ENCODE peak calls at places on chromosomes 4 and X, in six cellular contexts. N is transverse colon, H is tibial nerve, P is MM.1S, M is psoas muscle, Q is epithelial cell of prostate. E is an unnamed sample.

GRCh38 chrX:116961872-116962582 is 499.3 kb upstream of the CT83 start:
- DNase-seq in H (no peak), N (no peak), M (no peak), P (no peak), Q (no peak), E (no peak)

GRCh38 chr4:26822546-26822945 is 38.1 kb upstream of the STIM2 start:
- DNase-seq in H (no peak), P (no peak), Q (no peak), M (no peak), N (no peak), E (no peak)

GRCh38 chrX:57227691-57228090 is 58.8 kb upstream of the FAAH2 start:
- DNase-seq in Q (peak; percentile 20), M (no peak), H (no peak), N (no peak), P (no peak), E (no peak)

GRCh38 chrX:45850197-45850774 is 649.6 kb upstream of the DIPK2B start:
- DNase-seq in N (no peak), P (peak; percentile 38), Q (no peak), M (no peak), H (no peak), E (no peak)

GRCh38 chr4:172147702-172148101 is 334.5 kb downstream of the GALNTL6 start:
- DNase-seq in H (no peak), P (no peak), M (no peak), Q (no peak), N (no peak), E (no peak)

GRCh38 chr4:154399259-154399974 is 92.2 kb downstream of the DCHS2 start:
- DNase-seq in P (no peak), H (no peak), N (no peak), Q (no peak), M (no peak), E (no peak)

GRCh38 chr4:187380181-187380581 is 615.4 kb upstream of the ZFP42 start:
- DNase-seq in M (no peak), H (no peak), P (peak; percentile 7), Q (no peak), N (peak; percentile 38), E (no peak)

GRCh38 chrX:66004928-66005831 is 34.7 kb downstream of the VSIG4 start:
- DNase-seq in M (no peak), N (no peak), P (peak; percentile 26), Q (no peak), H (no peak), E (no peak)

GRCh38 chrX:132908891-132909290 is 49.5 kb downstream of the HS6ST2 start:
- DNase-seq in H (no peak), M (no peak), N (no peak), P (no peak), Q (no peak), E (no peak)

GRCh38 chr4:110292994-110293744 is 94.8 kb upstream of the ELOVL6 start:
- DNase-seq in H (no peak), P (no peak), M (no peak), N (no peak), Q (no peak), E (no peak)

GRCh38 chr4:74682567-74683359 is 111.6 kb downstream of the BTC start:
- DNase-seq in H (no peak), Q (peak; percentile 75), P (no peak), N (no peak), M (no peak), E (no peak)

GRCh38 chrX:48466696-48467095 is 3.4 kb downstream of the SLC38A5 start:
- DNase-seq in N (no peak), P (no peak), Q (no peak), H (no peak), M (no peak), E (no peak)

GRCh38 chrX:113522814-113523213 is 682.2 kb upstream of the AMOT start:
- DNase-seq in P (no peak), H (no peak), M (no peak), Q (no peak), N (no peak), E (no peak)

GRCh38 chr4:99856166-99856565 is 38.1 kb downstream of the LAMTOR3 start:
- DNase-seq in H (no peak), Q (no peak), P (no peak), N (no peak), M (no peak), E (no peak)

GRCh38 chrX:103510031-103510430 is 9.3 kb downstream of the RAB40A start:
- DNase-seq in H (no peak), M (no peak), P (no peak), N (no peak), Q (no peak), E (no peak)

GRCh38 chrX:53003111-53003510 is 44.8 kb upstream of the FAM156A start:
- DNase-seq in N (no peak), Q (no peak), P (no peak), M (no peak), H (no peak), E (no peak)

GRCh38 chrX:152901816-152902501 is 4.1 kb downstream of the ZNF185 start:
- DNase-seq in P (no peak), Q (no peak), M (no peak), H (no peak), N (no peak), E (no peak)

GRCh38 chrX:154724999-154725756 is 25.7 kb downstream of the GAB3 start:
- DNase-seq in P (peak; percentile 15), N (no peak), Q (no peak), H (no peak), M (no peak), E (no peak)

GRCh38 chrX:47215291-47215900 is 3.1 kb upstream of the CDK16 start:
- DNase-seq in Q (no peak), H (no peak), N (no peak), M (no peak), P (no peak), E (no peak)

GRCh38 chr4:110134269-110134889 is 64.0 kb downstream of the ELOVL6 start:
- DNase-seq in Q (no peak), H (no peak), P (no peak), M (no peak), N (no peak), E (no peak)

GRCh38 chrX:22748093-22748999 is 251.4 kb upstream of the DDX53 start:
- DNase-seq in Q (no peak), P (peak; percentile 37), M (no peak), H (peak; percentile 6), N (peak; percentile 35), E (no peak)

GRCh38 chrX:9690046-9690445 is 75.6 kb downstream of the GPR143 start:
- DNase-seq in H (no peak), M (no peak), P (no peak), Q (no peak), N (no peak), E (no peak)

GRCh38 chr4:3226467-3226866 is 22.5 kb upstream of the MSANTD1 start:
- DNase-seq in H (no peak), P (peak; percentile 48), Q (no peak), N (peak; percentile 28), M (peak; percentile 18), E (no peak)

GRCh38 chr4:78542373-78542772 is 9.2 kb upstream of the ANXA3 start:
- DNase-seq in H (no peak), N (no peak), P (no peak), M (no peak), Q (peak; percentile 50), E (no peak)

GRCh38 chr4:165131247-165131832 is 18.7 kb upstream of the TMEM192 start:
- DNase-seq in H (peak; percentile 84), M (no peak), N (peak; percentile 67), Q (no peak), P (peak; percentile 77), E (peak; percentile 50)

GRCh38 chr4:70829015-70829414 is 10.7 kb downstream of the GRSF1 start:
- DNase-seq in M (no peak), Q (no peak), N (no peak), H (no peak), P (no peak), E (no peak)

GRCh38 chr4:151661873-151662272 is 98.9 kb downstream of the GATB start:
- DNase-seq in P (no peak), M (no peak), H (no peak), Q (no peak), N (no peak), E (no peak)

GRCh38 chr4:95835672-95836071 is 4.2 kb upstream of the PDHA2 start:
- DNase-seq in M (no peak), P (no peak), H (no peak), N (no peak), Q (no peak), E (no peak)

GRCh38 chr4:2044542-2045517 is 14.3 kb upstream of the NAT8L start:
- DNase-seq in M (no peak), P (no peak), Q (no peak), H (no peak), N (no peak), E (no peak)

GRCh38 chrX:41027388-41027787 is 57.9 kb upstream of the USP9X start:
- DNase-seq in Q (no peak), P (no peak), N (no peak), M (no peak), H (no peak), E (no peak)
- H3K27ac ChIP-seq in Q (peak overlapping the region; percentile 68), P (no peak overlapping the region), N (peak overlapping the region; percentile 51), M (no peak overlapping the region), H (no peak overlapping the region), E (no peak overlapping the region)

DNA sequence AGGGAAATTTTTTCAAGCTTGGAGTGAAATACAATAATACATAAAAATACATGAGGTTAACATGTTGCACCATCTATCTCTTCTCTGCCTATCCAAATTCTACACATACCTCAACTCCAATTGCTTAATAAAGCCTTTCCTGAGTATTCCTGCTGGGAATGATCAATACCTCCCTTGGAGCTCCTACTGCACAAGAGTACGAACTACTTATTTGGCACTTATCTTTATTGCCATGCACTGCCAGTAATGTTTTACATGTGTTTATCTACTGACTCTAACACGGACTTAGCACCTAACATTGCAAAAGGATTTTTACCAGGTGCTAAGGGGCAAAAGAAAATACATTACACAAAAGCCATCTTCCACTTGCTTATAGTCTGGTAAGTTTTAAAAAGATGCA is 80.2 kb downstream of the ADGRA3 start:
- DNase-seq in P (no peak), N (no peak), H (no peak), M (no peak), Q (no peak), E (no peak)
- H3K27ac ChIP-seq in P (no peak overlapping the region), N (no peak overlapping the region), H (no peak overlapping the region), M (no peak overlapping the region), Q (no peak overlapping the region), E (no peak overlapping the region)

GRCh38 chrX:71195959-71196727 is 26.9 kb upstream of the GJB1 start:
- DNase-seq in Q (no peak), N (no peak), P (no peak), M (no peak), H (no peak), E (no peak)
- H3K27ac ChIP-seq in Q (no peak overlapping the region), N (no peak overlapping the region), P (no peak overlapping the region), M (no peak overlapping the region), H (no peak overlapping the region), E (no peak overlapping the region)

DNA sequence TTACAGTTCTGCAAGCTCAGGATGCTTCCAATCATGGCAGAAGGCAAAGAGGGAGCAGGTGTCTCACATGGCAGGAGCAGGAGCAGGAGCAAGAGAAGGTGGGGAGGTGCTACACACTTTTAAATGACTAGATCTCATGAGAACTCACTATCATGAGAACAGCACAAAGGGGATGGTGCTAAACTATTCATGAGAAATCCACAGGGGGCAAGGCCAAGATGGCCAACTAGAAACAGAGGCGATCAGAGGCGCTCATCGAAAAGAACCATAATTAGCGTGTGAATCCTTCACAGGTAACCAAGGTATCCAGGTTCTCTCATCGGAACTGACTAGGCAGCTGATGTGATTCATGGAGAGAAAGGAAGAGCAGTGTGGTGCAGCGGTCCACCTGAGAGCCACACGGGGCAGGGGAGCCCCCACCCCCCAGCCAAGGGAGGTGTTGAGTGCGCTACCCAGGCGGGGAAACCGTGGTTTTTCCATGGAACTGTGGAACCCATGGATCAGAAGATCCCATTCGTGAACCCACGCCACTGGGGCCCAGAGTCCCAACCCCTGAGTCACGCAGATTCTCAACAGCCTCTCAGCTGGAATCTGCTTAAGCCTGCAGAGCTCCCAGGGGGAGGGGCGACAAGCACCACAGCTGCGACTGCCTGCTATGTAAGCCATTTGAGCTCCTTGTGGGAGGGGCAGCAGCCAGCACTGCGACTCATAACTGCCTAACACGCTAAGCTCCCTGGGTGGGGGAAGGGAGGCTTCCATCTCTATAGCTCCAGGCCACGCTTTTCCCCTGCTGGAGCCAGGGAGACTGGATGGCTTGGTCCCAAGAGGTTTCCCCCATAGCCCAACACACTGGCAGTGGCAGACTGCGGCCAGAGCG is 46.7 kb downstream of the FGF16 start:
- DNase-seq in M (no peak), P (no peak), Q (peak; percentile 5), H (no peak), N (no peak), E (no peak)
- H3K27ac ChIP-seq in M (no peak overlapping the region), P (no peak overlapping the region), Q (no peak overlapping the region), H (no peak overlapping the region), N (no peak overlapping the region), E (no peak overlapping the region)

E was measured in caudate nucleus.